ENCODE peak calls at places on chromosomes 2 and 18, in ten cellular contexts. B is GM13977; X is GM20000; K is Peyer's patch; I is AG09319; V is endothelial cell; Q is activated CD8-positive, alpha-beta T cell treated with anti-CD3 and anti-CD28 coated beads for 36 hours; T is type B pancreatic cell; W is glutamatergic neuron; Y is bronchial epithelial cell. P is an unnamed sample.

GRCh38 chr2:27006602-27007415 is 26.0 kb upstream of the TMEM214 start:
- DNase-seq in I (no peak), B (no peak), T (no peak), Y (no peak), Q (no peak), W (no peak), X (no peak), K (no peak), V (no peak), P (no peak)

GRCh38 chr18:58657081-58657480 is 14.2 kb upstream of the MALT1 start:
- DNase-seq in X (no peak), K (no peak), Q (no peak), T (no peak), V (no peak), I (no peak), W (no peak), B (no peak), Y (no peak), P (no peak)

GRCh38 chr2:88049601-88050000 is 6.0 kb downstream of the KRCC1 start:
- DNase-seq in X (no peak), B (no peak), I (no peak), Q (no peak), V (no peak), T (no peak), W (no peak), Y (no peak), K (no peak), P (no peak)

GRCh38 chr18:57311472-57311871 is 40.9 kb upstream of the ST8SIA3 start:
- DNase-seq in T (no peak), B (no peak), I (no peak), K (no peak), V (no peak), W (no peak), Y (no peak), X (no peak), Q (no peak), P (no peak)

GRCh38 chr2:102063948-102064678 is 72.4 kb downstream of the IL1R2 start:
- DNase-seq in T (no peak), I (peak; percentile 98), B (no peak), K (peak; percentile 60), W (no peak), Q (peak; percentile 57), V (no peak), X (no peak), Y (peak; percentile 93), P (peak; percentile 85)

GRCh38 chr2:208135794-208136369 is 6.3 kb upstream of the CRYGC start:
- DNase-seq in W (no peak), B (no peak), T (no peak), X (no peak), I (no peak), K (peak; percentile 62), Y (no peak), Q (no peak), V (no peak), P (no peak)

GRCh38 chr2:233442028-233442310 is 87.7 kb downstream of the DGKD start:
- DNase-seq in T (no peak), B (no peak), Q (no peak), V (no peak), Y (no peak), W (no peak), X (no peak), K (peak; percentile 18), I (no peak), P (no peak)

GRCh38 chr2:170713280-170714155 is 1.6 kb upstream of the SP5 start:
- DNase-seq in B (peak; percentile 40), T (no peak), Q (peak; percentile 6), I (no peak), X (peak; percentile 39), K (peak; percentile 59), V (peak; percentile 16), W (no peak), Y (no peak), P (no peak)

GRCh38 chr2:6639870-6640639 is 225.7 kb downstream of the CMPK2 start:
- DNase-seq in Q (no peak), K (no peak), X (no peak), T (no peak), W (peak; percentile 77), V (peak; percentile 11), I (no peak), Y (no peak), B (no peak), P (no peak)

GRCh38 chr2:166494140-166494544 is at the start of gene SCN7A:
- DNase-seq in X (no peak), K (peak; percentile 46), I (no peak), W (peak; percentile 71), Y (no peak), Q (peak; percentile 45), T (peak; percentile 72), B (no peak), V (peak; percentile 32), P (no peak)

GRCh38 chr18:23972416-23972815 is 42.1 kb upstream of the TTC39C start:
- DNase-seq in I (no peak), Y (no peak), T (no peak), W (no peak), V (no peak), Q (peak; percentile 48), X (peak; percentile 41), K (no peak), B (peak; percentile 48), P (no peak)

GRCh38 chr18:75845413-75845812 is 417.9 kb upstream of the SMIM21 start:
- DNase-seq in T (no peak), Y (no peak), K (no peak), I (no peak), Q (no peak), B (no peak), W (no peak), X (no peak), V (no peak), P (no peak)

GRCh38 chr2:138712212-138712979 is 67.8 kb downstream of the NXPH2 start:
- DNase-seq in B (peak; percentile 25), I (no peak), K (no peak), Y (no peak), W (no peak), V (no peak), Q (no peak), X (peak; percentile 56), T (no peak), P (no peak)

GRCh38 chr2:10490806-10491291 is 42.7 kb upstream of the ODC1 start:
- DNase-seq in X (no peak), V (no peak), T (no peak), Y (peak; percentile 51), K (peak; percentile 78), Q (no peak), W (no peak), B (no peak), I (no peak), P (no peak)

GRCh38 chr2:28664120-28664842 is 87.3 kb upstream of the PPP1CB start:
- DNase-seq in W (no peak), B (no peak), V (no peak), X (no peak), T (no peak), I (no peak), K (peak; percentile 66), Q (no peak), Y (no peak), P (no peak)

GRCh38 chr2:96091141-96091710 is 25.1 kb downstream of the ADRA2B start:
- DNase-seq in Y (no peak), Q (no peak), K (peak; percentile 79), B (no peak), W (peak; percentile 14), I (no peak), T (no peak), V (no peak), X (no peak), P (peak; percentile 30)

GRCh38 chr18:74616494-74616893 is 18.8 kb downstream of the ZNF407 start:
- DNase-seq in T (no peak), K (no peak), Y (peak; percentile 72), I (no peak), B (no peak), X (no peak), W (no peak), V (no peak), Q (no peak), P (no peak)

GRCh38 chr2:189581354-189582139 is 961 bp upstream of the SLC40A1 start:
- DNase-seq in B (peak; percentile 36), T (no peak), K (peak; percentile 61), Y (no peak), Q (peak; percentile 12), I (no peak), V (peak; percentile 17), X (peak; percentile 28), W (peak; percentile 22), P (no peak)

GRCh38 chr2:29940706-29941105 is 19.3 kb upstream of the ALK start:
- DNase-seq in Y (no peak), K (no peak), Q (no peak), I (no peak), T (no peak), V (no peak), X (no peak), B (no peak), W (no peak), P (no peak)

GRCh38 chr2:25567406-25567805 is 106.0 kb downstream of the DTNB start:
- DNase-seq in Q (peak; percentile 40), T (no peak), V (no peak), W (no peak), I (no peak), K (no peak), X (peak; percentile 58), Y (peak; percentile 45), B (peak; percentile 61), P (no peak)
- TF ChIP-seq CTCF in Q (peak; percentile 71), T (peak; percentile 69), V (peak; percentile 13), W (no peak), I (peak; percentile 43), K (peak; percentile 42), X (no peak), Y (peak; percentile 20), B (peak; percentile 47), P (peak; percentile 78)

GRCh38 chr2:122519366-122519765 is 763.9 kb downstream of the TSN start:
- DNase-seq in W (no peak), B (no peak), X (no peak), T (no peak), I (no peak), K (no peak), Y (no peak), V (no peak), Q (no peak), P (no peak)
- TF ChIP-seq CTCF in W (peak; percentile 56), B (peak; percentile 10), X (no peak), T (peak; percentile 47), I (no peak), K (no peak), Y (no peak), V (peak; percentile 33), Q (no peak), P (no peak)

DNA sequence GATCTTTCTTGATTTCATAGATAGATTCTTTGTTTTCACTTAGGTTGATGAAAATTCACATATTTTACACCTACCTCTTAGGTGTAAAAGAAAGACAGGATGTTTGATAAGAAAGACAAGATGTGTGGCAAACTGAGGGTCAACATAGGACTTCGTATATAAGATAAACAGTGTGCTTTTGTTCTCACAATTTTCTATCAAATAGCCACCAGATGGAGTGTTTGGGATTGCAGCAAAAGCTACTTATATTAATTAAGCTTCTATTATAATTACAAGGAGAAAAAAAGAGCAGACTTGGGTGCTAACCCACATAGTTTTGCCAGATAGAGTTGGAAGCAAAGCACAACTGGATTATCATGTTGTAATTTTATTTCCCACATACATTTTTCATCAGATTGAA is 232.9 kb downstream of the CDH7 start:
- DNase-seq in K (no peak), B (no peak), W (no peak), Q (no peak), V (no peak), I (no peak), T (no peak), X (no peak), Y (peak; percentile 43), P (no peak)
- TF ChIP-seq CTCF in K (no peak), B (no peak), W (no peak), Q (no peak), V (no peak), I (no peak), T (no peak), X (no peak), Y (peak; percentile 9), P (no peak)

GRCh38 chr2:238027591-238028415 is 33.0 kb upstream of the SCLY start:
- DNase-seq in T (peak; percentile 55), W (no peak), Q (no peak), Y (no peak), B (no peak), I (no peak), V (no peak), K (no peak), X (no peak), P (no peak)
- TF ChIP-seq CTCF in T (no peak), W (no peak), Q (no peak), Y (no peak), B (no peak), I (no peak), V (no peak), K (no peak), X (no peak), P (no peak)